ENCODE peak calls at places on chromosomes 4 and X, in ten cellular contexts. S, I, R, T, Z, Q, H, O, D and N are unnamed samples.

GRCh38 chr4:97664741-97665140 is 478.5 kb downstream of the STPG2 start:
- DNase-seq in S (no peak), I (no peak), R (no peak), T (no peak), Z (no peak), Q (no peak), H (no peak), O (no peak), D (no peak), N (no peak)

GRCh38 chrX:13164611-13165010 is 120.2 kb upstream of the FAM9C start:
- DNase-seq in S (no peak), I (no peak), R (no peak), T (no peak), Z (no peak), Q (no peak), H (no peak), O (no peak), D (no peak), N (no peak)

GRCh38 chr4:100362363-100362762 is 155.5 kb downstream of the EMCN start:
- DNase-seq in S (no peak), I (no peak), R (no peak), T (no peak), Z (no peak), Q (no peak), H (peak; percentile 48), O (peak; percentile 39), D (no peak), N (no peak)

GRCh38 chr4:74603186-74603585 is 158.2 kb downstream of the AREG start:
- DNase-seq in S (no peak), I (no peak), R (no peak), T (no peak), Z (no peak), Q (no peak), H (no peak), O (no peak), D (no peak), N (no peak)

GRCh38 chr4:108700358-108700757 is 50.0 kb downstream of the OSTC start:
- DNase-seq in S (peak; percentile 38), I (no peak), R (no peak), T (no peak), Z (no peak), Q (no peak), H (peak; percentile 26), O (peak; percentile 45), D (no peak), N (peak; percentile 22)

GRCh38 chr4:80097395-80098177 is 24.6 kb upstream of the ANTXR2 start:
- DNase-seq in S (peak; percentile 50), I (peak; percentile 24), R (no peak), T (no peak), Z (no peak), Q (no peak), H (peak; percentile 26), O (peak; percentile 90), D (peak; percentile 78), N (peak; percentile 75)

GRCh38 chr4:121155893-121156292 is 8.2 kb downstream of the TNIP3 start:
- DNase-seq in S (peak; percentile 82), I (peak; percentile 54), R (no peak), T (no peak), Z (no peak), Q (no peak), H (peak; percentile 67), O (peak; percentile 93), D (peak; percentile 45), N (peak; percentile 59)

GRCh38 chr4:43763029-43763610 is 685.5 kb downstream of the KCTD8 start:
- DNase-seq in S (no peak), I (no peak), R (no peak), T (no peak), Z (no peak), Q (no peak), H (no peak), O (peak; percentile 5), D (no peak), N (no peak)

GRCh38 chr4:3328814-3329663 is 36.2 kb downstream of the RGS12 start:
- DNase-seq in S (no peak), I (no peak), R (no peak), T (peak; percentile 35), Z (peak; percentile 24), Q (no peak), H (no peak), O (no peak), D (no peak), N (no peak)

GRCh38 chrX:16114640-16115039 is 8.7 kb upstream of the GRPR start:
- DNase-seq in S (peak; percentile 69), I (peak; percentile 45), R (no peak), T (no peak), Z (no peak), Q (no peak), H (no peak), O (peak; percentile 87), D (peak; percentile 67), N (peak; percentile 45)

GRCh38 chrX:18598413-18598812 is 73.5 kb downstream of the RS1 start:
- DNase-seq in S (no peak), I (no peak), R (no peak), T (no peak), Z (no peak), Q (no peak), H (no peak), O (no peak), D (no peak), N (no peak)

GRCh38 chr4:3792813-3793212 is 26.6 kb downstream of the ADRA2C start:
- DNase-seq in S (no peak), I (no peak), R (peak; percentile 41), T (no peak), Z (no peak), Q (no peak), H (no peak), O (no peak), D (no peak), N (no peak)

GRCh38 chrX:40009462-40009851 is 88.3 kb downstream of the BCOR start:
- DNase-seq in S (no peak), I (no peak), R (no peak), T (no peak), Z (no peak), Q (no peak), H (no peak), O (peak; percentile 34), D (no peak), N (no peak)